ENCODE peak calls at places on chromosome 14, in ten cellular contexts. R is HepG2, W is K562, H is suprapubic skin, K is sigmoid colon, Q is transverse colon, M is stomach, I is ovary, Y is A549, V is upper lobe of left lung. G is an unnamed sample.
A peak's percentile ranks its signal among the peaks of the same experiment; 100 is the strongest.

GRCh38 chr14:89667983-89668382 is 250.9 kb upstream of the FOXN3 start:
- DNase-seq in I (no peak), K (no peak), H (no peak), M (no peak), W (no peak), Y (no peak), V (no peak), R (no peak), Q (no peak), G (no peak)

GRCh38 chr14:29800961-29801360 is 126.7 kb downstream of the PRKD1 start:
- DNase-seq in W (no peak), K (no peak), Y (no peak), R (no peak), H (no peak), I (no peak), Q (no peak), M (no peak), V (no peak), G (no peak)

GRCh38 chr14:89549381-89550102 is 132.5 kb upstream of the FOXN3 start:
- DNase-seq in W (no peak), V (no peak), R (no peak), K (no peak), H (no peak), Q (no peak), Y (no peak), M (no peak), I (no peak), G (no peak)

GRCh38 chr14:68645371-68645770 is 147.5 kb downstream of the ZFP36L1 start:
- DNase-seq in Q (no peak), H (no peak), I (no peak), R (no peak), Y (no peak), W (no peak), K (no peak), M (no peak), V (no peak), G (no peak)

GRCh38 chr14:74671789-74672188 is 41.1 kb downstream of the AREL1 start:
- DNase-seq in Y (no peak), K (no peak), I (no peak), R (no peak), W (no peak), V (no peak), M (no peak), H (no peak), Q (no peak), G (no peak)

GRCh38 chr14:64937821-64938193 is 4.7 kb downstream of the GPX2 start:
- DNase-seq in H (no peak), I (no peak), W (peak; percentile 9), R (peak; percentile 63), Y (peak; percentile 29), K (no peak), M (no peak), V (no peak), Q (no peak), G (no peak)

GRCh38 chr14:94037954-94038353 is 11.8 kb downstream of the OTUB2 start:
- DNase-seq in V (no peak), K (no peak), H (no peak), W (no peak), R (no peak), Q (no peak), I (no peak), Y (no peak), M (no peak), G (no peak)

GRCh38 chr14:91333640-91334039 is 84.0 kb downstream of the CCDC88C start:
- DNase-seq in Q (no peak), I (no peak), W (no peak), Y (no peak), R (no peak), K (no peak), M (no peak), H (no peak), V (no peak), G (no peak)

GRCh38 chr14:55366271-55366670 is 45.4 kb downstream of the ATG14 start:
- DNase-seq in I (no peak), Q (no peak), V (no peak), Y (no peak), H (no peak), R (no peak), K (no peak), W (no peak), M (no peak), G (no peak)

GRCh38 chr14:63933701-63934100 is 80.9 kb downstream of the SYNE2 start:
- DNase-seq in M (no peak), H (no peak), V (no peak), Y (no peak), W (no peak), Q (no peak), K (no peak), I (no peak), R (no peak), G (no peak)

GRCh38 chr14:80310950-80311349 is 99.6 kb upstream of the DIO2 start:
- DNase-seq in M (no peak), H (no peak), V (no peak), I (no peak), Y (no peak), R (no peak), K (no peak), Q (no peak), W (no peak), G (no peak)

GRCh38 chr14:99744199-99744872 is 48.9 kb upstream of the EML1 start:
- DNase-seq in H (no peak), Y (no peak), V (no peak), W (no peak), Q (no peak), R (no peak), M (no peak), K (no peak), I (no peak), G (no peak)
- TF ChIP-seq EP300 in H (no peak), Y (no peak), V (no peak), W (no peak), Q (no peak), R (no peak), M (no peak), K (no peak), I (no peak), G (no peak)

GRCh38 chr14:95389471-95390011 is 69.8 kb upstream of the CLMN start:
- DNase-seq in Q (no peak), W (no peak), V (no peak), I (no peak), K (no peak), M (no peak), R (no peak), H (peak; percentile 72), Y (no peak), G (peak; percentile 59)
- H3K27ac ChIP-seq in Q (no peak overlapping the region), W (no peak overlapping the region), V (peak overlapping the region; percentile 35), I (no peak overlapping the region), K (peak overlapping the region; percentile 52), M (no peak overlapping the region), R (no peak overlapping the region), H (peak overlapping the region; percentile 69), Y (no peak overlapping the region), G (peak overlapping the region; percentile 85)

DNA sequence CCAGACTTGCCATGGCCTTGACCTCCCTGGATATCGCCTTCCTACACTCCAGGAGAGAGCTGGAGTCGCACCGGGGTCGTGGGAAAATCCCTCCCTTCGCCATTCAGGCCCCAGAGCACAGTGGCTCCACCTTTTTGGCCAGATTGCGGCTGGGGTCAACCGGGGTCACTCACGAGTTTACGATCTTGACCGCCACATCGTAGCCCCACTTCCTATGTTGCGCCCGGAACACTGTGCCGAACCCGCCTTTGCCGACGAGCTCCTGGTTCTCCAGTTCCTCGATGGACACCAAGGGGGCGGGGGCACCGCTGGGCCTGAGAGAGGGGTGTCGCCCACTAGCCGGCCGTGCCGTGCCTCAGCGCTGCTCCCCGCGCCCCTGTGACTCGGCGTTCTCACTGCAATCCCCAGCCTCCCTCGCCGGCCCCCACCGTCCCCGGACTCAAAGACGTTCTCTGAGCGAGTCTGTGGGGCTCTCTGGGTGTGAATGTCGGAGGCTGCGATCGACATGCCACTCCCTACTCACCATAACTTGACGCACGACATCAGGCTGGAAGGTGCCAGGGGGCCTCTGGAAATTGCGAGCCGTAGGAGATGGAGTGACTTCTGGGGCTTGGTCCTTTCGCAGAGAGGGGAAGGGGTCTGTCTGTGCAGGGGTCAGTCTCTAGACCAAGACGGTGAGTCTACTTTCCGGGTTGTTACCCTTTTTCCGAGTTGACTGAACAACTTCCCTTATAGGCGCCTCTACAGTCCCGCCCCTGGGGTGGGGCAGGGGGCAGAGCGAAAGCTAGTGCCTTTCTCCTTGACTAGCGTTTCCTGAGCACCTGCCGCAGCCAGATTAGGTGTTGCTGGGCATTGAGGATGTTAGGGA is at the start of gene RIPK3:
- DNase-seq in V (peak; percentile 88), Q (peak; percentile 87), K (no peak), R (no peak), W (no peak), Y (no peak), M (peak; percentile 80), I (no peak), H (peak; percentile 82), G (no peak)
- TF ChIP-seq EP300 in V (no peak), Q (no peak), K (no peak), R (no peak), W (no peak), Y (no peak), M (no peak), I (no peak), H (no peak), G (no peak)

DNA sequence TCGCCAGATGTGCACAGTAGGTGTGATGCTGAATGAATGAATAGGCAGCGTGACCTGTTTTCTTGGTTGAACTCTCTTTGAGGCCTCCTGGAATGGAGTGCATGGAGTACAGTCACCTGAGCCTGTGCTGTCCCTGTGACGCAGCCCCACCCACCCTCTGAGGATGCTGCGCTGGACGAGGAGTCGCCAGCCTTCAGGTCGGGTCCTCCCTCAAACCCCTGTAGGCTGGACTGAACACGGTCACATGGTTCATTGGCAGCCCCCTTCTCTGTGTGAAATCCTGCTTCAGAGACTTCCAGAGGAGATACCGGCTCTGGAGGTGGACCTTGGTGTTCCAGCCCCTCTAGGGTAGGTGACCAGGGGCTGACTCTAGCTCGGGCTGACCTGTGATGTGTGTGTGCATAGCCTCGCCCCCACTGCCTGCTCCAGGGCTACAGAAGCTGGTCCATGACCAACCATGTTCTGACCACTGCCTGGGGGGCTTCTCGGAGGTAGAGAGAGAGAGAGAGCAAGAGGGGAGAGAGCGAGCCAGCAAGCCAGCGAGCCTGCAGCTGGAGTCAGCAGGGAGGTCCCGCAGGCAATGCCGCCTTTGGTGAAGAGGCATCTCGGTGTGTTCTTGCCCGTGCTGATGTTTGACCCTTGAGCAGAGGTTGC is 158.0 kb upstream of the RTL1 start:
- DNase-seq in H (peak; percentile 29), W (no peak), M (no peak), V (no peak), Y (no peak), R (no peak), K (peak; percentile 45), Q (no peak), I (no peak), G (no peak)
- H3K27ac ChIP-seq in H (no peak overlapping the region), W (no peak overlapping the region), M (no peak overlapping the region), V (no peak overlapping the region), Y (no peak overlapping the region), R (no peak overlapping the region), K (no peak overlapping the region), Q (no peak overlapping the region), I (no peak overlapping the region), G (no peak overlapping the region)